ENCODE peak calls at places on chromosome 13, in seven cellular contexts. I is WTC11; P is activated CD4-positive, alpha-beta T cell treated with anti-CD3 and anti-CD28 coated beads for 24 hours; Q is testis; C is cardiac fibroblast; H is stomach; D is dorsolateral prefrontal cortex. W is an unnamed sample.

GRCh38 chr13:113149711-113150544 is 8.5 kb upstream of the PROZ start:
- DNase-seq in H (no peak), C (no peak), I (no peak), P (no peak), Q (no peak), D (no peak), W (no peak)

GRCh38 chr13:72952529-72953141 is 106.2 kb upstream of the KLF5 start:
- DNase-seq in C (no peak), H (no peak), I (no peak), Q (no peak), P (no peak), D (no peak), W (no peak)

GRCh38 chr13:107976628-107977027 is 238.7 kb downstream of the LIG4 start:
- DNase-seq in P (no peak), Q (no peak), C (no peak), I (no peak), H (no peak), D (no peak), W (no peak)

GRCh38 chr13:104086759-104087158 is 1020.5 kb upstream of the SLC10A2 start:
- DNase-seq in C (peak; percentile 42), H (no peak), P (no peak), I (no peak), D (no peak), Q (no peak), W (no peak)

GRCh38 chr13:44758595-44759221 is 182.6 kb upstream of the TSC22D1 start:
- DNase-seq in I (no peak), Q (no peak), D (no peak), C (peak; percentile 90), P (no peak), H (no peak), W (peak; percentile 85)

GRCh38 chr13:110125613-110126272 is 181.2 kb downstream of the COL4A1 start:
- DNase-seq in P (no peak), I (no peak), H (no peak), D (no peak), C (no peak), Q (no peak), W (no peak)

GRCh38 chr13:112705286-112705685 is 15.4 kb downstream of the ATP11A start:
- DNase-seq in D (no peak), Q (no peak), C (no peak), I (peak; percentile 14), H (peak; percentile 13), P (no peak), W (no peak)

GRCh38 chr13:75308222-75308621 is 173.7 kb downstream of the TBC1D4 start:
- DNase-seq in Q (no peak), H (no peak), I (no peak), P (peak; percentile 19), D (no peak), C (no peak), W (no peak)

GRCh38 chr13:110131424-110131823 is 175.5 kb downstream of the COL4A1 start:
- DNase-seq in C (no peak), Q (no peak), I (no peak), D (no peak), P (no peak), H (no peak), W (no peak)

GRCh38 chr13:37194428-37194861 is 89.0 kb upstream of the CSNK1A1L start:
- DNase-seq in H (no peak), C (peak; percentile 96), D (no peak), Q (no peak), P (no peak), I (no peak), W (no peak)

GRCh38 chr13:33644607-33645543 is 173.1 kb upstream of the RFC3 start:
- DNase-seq in I (no peak), C (peak; percentile 50), Q (no peak), P (no peak), D (no peak), H (no peak), W (peak; percentile 44)

GRCh38 chr13:111629933-111630332 is 309.5 kb downstream of the TEX29 start:
- DNase-seq in C (no peak), D (no peak), Q (no peak), P (no peak), I (no peak), H (no peak), W (no peak)

GRCh38 chr13:43077906-43078305 is 54.5 kb downstream of the DNAJC15 start:
- DNase-seq in D (no peak), Q (no peak), I (no peak), H (no peak), C (no peak), P (no peak), W (no peak)

GRCh38 chr13:97339019-97339988 is 94.7 kb upstream of the RAP2A start:
- DNase-seq in C (peak; percentile 84), D (peak; percentile 70), H (peak; percentile 29), P (no peak), Q (peak; percentile 60), I (no peak), W (peak; percentile 88)

GRCh38 chr13:106464076-106464475 is 71.4 kb downstream of the EFNB2 start:
- DNase-seq in C (no peak), D (no peak), P (no peak), I (no peak), Q (no peak), H (no peak), W (no peak)

GRCh38 chr13:50910483-50910805 is 853 bp downstream of the RNASEH2B start:
- DNase-seq in C (peak; percentile 62), I (peak; percentile 44), Q (no peak), P (no peak), D (peak; percentile 46), H (no peak), W (peak; percentile 63)

GRCh38 chr13:110683203-110683883 is 22.6 kb downstream of the CARS2 start:
- DNase-seq in I (no peak), C (peak; percentile 55), P (no peak), Q (peak; percentile 38), H (no peak), D (no peak), W (no peak)